ENCODE peak calls at places on chromosomes 12 and 14, in nine cellular contexts. F is activated CD4-positive, alpha-beta T cell treated with anti-CD3 and anti-CD28 coated beads, Interleukin-2, amount 50 U/mL, for 4 hours; G is stimulated activated naive CD4-positive, alpha-beta T cell treated with Interleukin-2 at 50 U/mL for 16 hours; T is NCI-H1105; V is RWPE1; C is endodermal cell; M is LoVo; E is myocyte; R is HCEC 1CT. U is an unnamed sample.

GRCh38 chr12:3683670-3684069 is 69.2 kb downstream of the CRACR2A start:
- DNase-seq in F (no peak), G (no peak), T (no peak), V (no peak), C (no peak), M (no peak), E (peak), R (peak), U (no peak)

GRCh38 chr14:38404616-38405015 is 148.7 kb upstream of the CLEC14A start:
- DNase-seq in F (no peak), G (no peak), T (no peak), V (no peak), C (no peak), M (no peak), E (no peak), R (peak), U (no peak)

GRCh38 chr12:14782756-14783155 is 20.5 kb downstream of the WBP11 start:
- DNase-seq in F (no peak), G (no peak), T (no peak), V (no peak), C (no peak), M (no peak), E (no peak), R (no peak), U (no peak)

GRCh38 chr14:61860294-61860918 is 98.2 kb downstream of the SNAPC1 start:
- DNase-seq in F (peak), G (peak), T (no peak), V (peak), C (peak), M (peak), E (peak), R (peak), U (peak)

GRCh38 chr14:43778956-43779639 is 728.0 kb downstream of the FSCB start:
- DNase-seq in F (no peak), G (no peak), T (no peak), V (no peak), C (no peak), M (no peak), E (no peak), R (no peak), U (no peak)

GRCh38 chr12:46942579-46942978 is 116.8 kb upstream of the SLC38A4 start:
- DNase-seq in F (no peak), G (no peak), T (no peak), V (peak), C (no peak), M (peak), E (peak), R (peak), U (no peak)

GRCh38 chr12:47909839-47910465 is 5.2 kb upstream of the VDR start:
- DNase-seq in F (no peak), G (no peak), T (no peak), V (no peak), C (peak), M (no peak), E (no peak), R (no peak), U (no peak)

GRCh38 chr12:5565933-5566632 is 134.2 kb downstream of the NTF3 start:
- DNase-seq in F (no peak), G (no peak), T (no peak), V (no peak), C (no peak), M (no peak), E (peak), R (no peak), U (no peak)

GRCh38 chr14:74085047-74085637 is 386 bp downstream of the LIN52 start:
- DNase-seq in F (no peak), G (peak), T (no peak), V (peak), C (no peak), M (no peak), E (peak), R (peak), U (peak)